ENCODE peak calls at places on chromosomes 4 and X, in six cellular contexts. D, S, J, X, Q and K are unnamed samples.

GRCh38 chrX:153902388-153902787 is 2.1 kb upstream of the AVPR2 start:
- DNase-seq in D (no peak), S (no peak), J (no peak), X (no peak), Q (no peak), K (no peak)

GRCh38 chr4:41339812-41340809 is 83.4 kb downstream of the UCHL1 start:
- DNase-seq in D (no peak), S (peak; percentile 69), J (peak; percentile 48), X (peak; percentile 32), Q (no peak), K (peak; percentile 71)

GRCh38 chrX:830532-830931 is 199.9 kb downstream of the SHOX start:
- DNase-seq in D (no peak), S (no peak), J (no peak), X (no peak), Q (no peak), K (no peak)

GRCh38 chrX:53272808-53273337 is 8.5 kb downstream of the IQSEC2 start:
- DNase-seq in D (no peak), S (no peak), J (no peak), X (no peak), Q (no peak), K (no peak)

GRCh38 chr4:1685604-1686150 is 1.6 kb upstream of the FAM53A start:
- DNase-seq in D (no peak), S (no peak), J (no peak), X (peak; percentile 77), Q (no peak), K (no peak)

GRCh38 chr4:40199179-40199670 is 2.4 kb downstream of the RHOH start:
- DNase-seq in D (no peak), S (no peak), J (no peak), X (no peak), Q (no peak), K (no peak)

GRCh38 chr4:5609265-5610007 is 98.9 kb downstream of the EVC2 start:
- DNase-seq in D (no peak), S (no peak), J (no peak), X (no peak), Q (no peak), K (no peak)

GRCh38 chr4:32735856-32736590 is 2015.9 kb downstream of the PCDH7 start:
- DNase-seq in D (no peak), S (no peak), J (no peak), X (no peak), Q (no peak), K (no peak)

GRCh38 chr4:144820706-144821105 is 174.8 kb downstream of the HHIP start:
- DNase-seq in D (no peak), S (peak; percentile 45), J (peak; percentile 84), X (no peak), Q (no peak), K (peak; percentile 17)

GRCh38 chrX:38890326-38890725 is 89.1 kb downstream of the MID1IP1 start:
- DNase-seq in D (no peak), S (no peak), J (no peak), X (no peak), Q (no peak), K (no peak)

GRCh38 chr4:65604515-65604914 is 65.8 kb downstream of the EPHA5 start:
- DNase-seq in D (no peak), S (no peak), J (no peak), X (no peak), Q (no peak), K (no peak)

GRCh38 chr4:36322921-36323354 is 41.5 kb downstream of the DTHD1 start:
- DNase-seq in D (no peak), S (no peak), J (no peak), X (no peak), Q (no peak), K (no peak)

GRCh38 chrX:43835557-43835956 is 46.7 kb downstream of the MAOB start:
- DNase-seq in D (no peak), S (no peak), J (no peak), X (no peak), Q (no peak), K (no peak)

GRCh38 chr4:16226816-16227461 is 668 bp upstream of the TAPT1 start:
- DNase-seq in D (peak; percentile 39), S (peak; percentile 66), J (peak; percentile 41), X (peak; percentile 37), Q (peak; percentile 80), K (no peak)

GRCh38 chrX:107715331-107716044 is 60.1 kb downstream of the TSC22D3 start:
- DNase-seq in D (no peak), S (peak; percentile 61), J (peak; percentile 33), X (no peak), Q (no peak), K (no peak)

GRCh38 chr4:125191252-125191651 is 123.5 kb upstream of the FAT4 start:
- DNase-seq in D (no peak), S (peak; percentile 87), J (peak; percentile 18), X (no peak), Q (no peak), K (peak; percentile 72)

GRCh38 chr4:187175197-187175596 is 451.5 kb upstream of the FAT1 start:
- DNase-seq in D (no peak), S (peak; percentile 5), J (no peak), X (no peak), Q (no peak), K (no peak)

GRCh38 chr4:2932951-2933565 is 30.1 kb downstream of the NOP14 start:
- DNase-seq in D (no peak), S (peak; percentile 25), J (no peak), X (no peak), Q (peak; percentile 73), K (no peak)

GRCh38 chrX:40483502-40483901 is 97.3 kb upstream of the ATP6AP2 start:
- DNase-seq in D (no peak), S (no peak), J (no peak), X (no peak), Q (no peak), K (no peak)

GRCh38 chr4:11259837-11260236 is 168.9 kb downstream of the HS3ST1 start:
- DNase-seq in D (no peak), S (no peak), J (no peak), X (no peak), Q (no peak), K (no peak)

GRCh38 chr4:84497220-84497834 is 1.8 kb downstream of the NKX6-1 start:
- DNase-seq in D (no peak), S (peak; percentile 40), J (no peak), X (no peak), Q (no peak), K (no peak)

GRCh38 chrX:118807151-118808017 is 16.2 kb upstream of the ZCCHC12 start:
- DNase-seq in D (peak; percentile 16), S (peak; percentile 65), J (peak; percentile 68), X (peak; percentile 21), Q (no peak), K (no peak)

GRCh38 chrX:9788908-9789307 is 2.7 kb downstream of the SHROOM2 start:
- DNase-seq in D (no peak), S (peak; percentile 5), J (peak; percentile 48), X (no peak), Q (no peak), K (no peak)

GRCh38 chr4:85459736-85460135 is 15.2 kb upstream of the ARHGAP24 start:
- DNase-seq in D (no peak), S (no peak), J (no peak), X (no peak), Q (no peak), K (no peak)

GRCh38 chr4:3136454-3136853 is 62.0 kb downstream of the HTT start:
- DNase-seq in D (no peak), S (peak; percentile 32), J (peak; percentile 46), X (no peak), Q (no peak), K (no peak)

GRCh38 chr4:26782830-26783202 is 77.8 kb upstream of the STIM2 start:
- DNase-seq in D (no peak), S (no peak), J (no peak), X (no peak), Q (no peak), K (no peak)

GRCh38 chrX:646796-647195 is 16.2 kb downstream of the SHOX start:
- DNase-seq in D (no peak), S (no peak), J (no peak), X (no peak), Q (no peak), K (no peak)

GRCh38 chr4:2484993-2485392 is 16.1 kb downstream of the RNF4 start:
- DNase-seq in D (peak; percentile 61), S (peak; percentile 84), J (peak; percentile 55), X (no peak), Q (peak; percentile 88), K (no peak)

GRCh38 chrX:73876897-73877296 is 313.9 kb downstream of the CHIC1 start:
- DNase-seq in D (no peak), S (no peak), J (no peak), X (no peak), Q (no peak), K (no peak)